ENCODE peak calls at places on chromosomes 6 and 20, in seven cellular contexts. Z, Y, B, M, J, O and F are unnamed samples. For H3K4me1 and H3K9me3, the result is how much of the 10 kb centered on the place peaks cover.

GRCh38 chr6:11780097-11780428 is 1.5 kb upstream of the ADTRP start:
- DNase-seq in Z (no peak), Y (no peak), B (no peak), M (no peak), J (no peak), O (no peak), F (no peak)

GRCh38 chr6:101537917-101538316 is 144.4 kb downstream of the GRIK2 start:
- DNase-seq in Z (no peak), Y (no peak), B (peak), M (no peak), J (no peak), O (no peak), F (no peak)

GRCh38 chr6:50699086-50699886 is 14.0 kb upstream of the TFAP2D start:
- DNase-seq in Z (no peak), Y (no peak), B (no peak), M (no peak), J (no peak), O (no peak), F (no peak)

GRCh38 chr6:44661221-44661609 is 273.7 kb downstream of the CDC5L start:
- DNase-seq in Z (no peak), Y (peak), B (peak), M (peak), J (no peak), O (no peak), F (no peak)

GRCh38 chr6:138105880-138106664 is 1.1 kb downstream of the PERP start:
- DNase-seq in Z (no peak), Y (no peak), B (peak), M (no peak), J (no peak), O (no peak), F (no peak)

GRCh38 chr6:24951831-24952299 is 16.1 kb upstream of the RIPOR2 start:
- DNase-seq in Z (no peak), Y (no peak), B (no peak), M (no peak), J (no peak), O (peak), F (no peak)

GRCh38 chr6:41258196-41258493 is 28.3 kb downstream of the TREM1 start:
- DNase-seq in Z (no peak), Y (no peak), B (no peak), M (no peak), J (no peak), O (no peak), F (no peak)

GRCh38 chr6:164453835-164454234 is 855.6 kb downstream of the C6orf118 start:
- DNase-seq in Z (no peak), Y (no peak), B (no peak), M (no peak), J (no peak), O (no peak), F (no peak)

GRCh38 chr6:44229376-44230033 is 6.1 kb downstream of the SLC29A1 start:
- DNase-seq in Z (no peak), Y (no peak), B (no peak), M (no peak), J (no peak), O (peak), F (no peak)

GRCh38 chr6:131828946-131829345 is 21.1 kb downstream of the ENPP1 start:
- DNase-seq in Z (no peak), Y (peak), B (peak), M (no peak), J (no peak), O (no peak), F (no peak)

GRCh38 chr20:7736336-7736735 is 203.9 kb downstream of the HAO1 start:
- DNase-seq in Z (no peak), Y (no peak), B (no peak), M (peak), J (no peak), O (no peak), F (no peak)

GRCh38 chr6:16759646-16760535 is 1.4 kb downstream of the ATXN1 start:
- DNase-seq in Z (peak), Y (peak), B (peak), M (peak), J (peak), O (peak), F (peak)

GRCh38 chr20:8898823-8899222 is 170.1 kb upstream of the PLCB4 start:
- DNase-seq in Z (no peak), Y (no peak), B (no peak), M (no peak), J (no peak), O (no peak), F (no peak)

GRCh38 chr20:24948939-24949679 is at the start of gene CST7:
- DNase-seq in Z (peak), Y (no peak), B (no peak), M (peak), J (peak), O (no peak), F (peak)

GRCh38 chr20:17525650-17526049 is 5.5 kb downstream of the BFSP1 start:
- DNase-seq in Z (no peak), Y (no peak), B (no peak), M (peak), J (no peak), O (no peak), F (no peak)

GRCh38 chr6:66664112-66664511 is 957.1 kb upstream of the EYS start:
- DNase-seq in Z (no peak), Y (no peak), B (no peak), M (no peak), J (no peak), O (no peak), F (no peak)

GRCh38 chr6:84546427-84546914 is 217.9 kb downstream of the TBX18 start:
- DNase-seq in Z (peak), Y (no peak), B (peak), M (peak), J (no peak), O (no peak), F (no peak)

GRCh38 chr20:34065260-34065659 is 46.8 kb downstream of the EIF2S2 start:
- DNase-seq in Z (no peak), Y (no peak), B (peak), M (peak), J (no peak), O (peak), F (peak)

GRCh38 chr6:142944126-142945066 is 580 bp downstream of the HIVEP2 start:
- DNase-seq in Z (peak), Y (peak), B (peak), M (peak), J (peak), O (peak), F (peak)

GRCh38 chr20:54086444-54087134 is 16.2 kb upstream of the BCAS1 start:
- DNase-seq in Z (no peak), Y (no peak), B (no peak), M (peak), J (no peak), O (no peak), F (no peak)

GRCh38 chr20:62953839-62954703 is 1.6 kb downstream of the SLC17A9 start:
- DNase-seq in Z (peak), Y (peak), B (peak), M (peak), J (peak), O (peak), F (no peak)

GRCh38 chr6:40362859-40363258 is 224.3 kb downstream of the LRFN2 start:
- DNase-seq in Z (no peak), Y (no peak), B (no peak), M (no peak), J (no peak), O (no peak), F (no peak)

GRCh38 chr6:42138630-42139619 is 3.5 kb downstream of the C6orf132 start:
- DNase-seq in Z (no peak), Y (no peak), B (no peak), M (peak), J (no peak), O (no peak), F (no peak)

GRCh38 chr6:37137201-37137880 is 32.6 kb upstream of the PIM1 start:
- DNase-seq in Z (no peak), Y (no peak), B (peak), M (peak), J (peak), O (no peak), F (no peak)
- H3K4me1 ChIP-seq in Z (under half), Y (under half), B (half or more), M (under half), J (under half), O (under half), F (under half)

GRCh38 chr6:130152908-130153510 is 69.7 kb downstream of the SAMD3 start:
- DNase-seq in Z (no peak), Y (no peak), B (no peak), M (no peak), J (no peak), O (no peak), F (no peak)

GRCh38 chr6:130150906-130151305 is 71.8 kb downstream of the SAMD3 start:
- DNase-seq in Z (no peak), Y (no peak), B (no peak), M (no peak), J (no peak), O (no peak), F (no peak)

GRCh38 chr6:130143709-130144108 is 79.0 kb downstream of the SAMD3 start:
- DNase-seq in Z (no peak), Y (no peak), B (peak), M (peak), J (no peak), O (peak), F (no peak)

GRCh38 chr6:130147151-130147550 is 75.6 kb downstream of the SAMD3 start:
- DNase-seq in Z (no peak), Y (no peak), B (no peak), M (no peak), J (no peak), O (no peak), F (no peak)

DNA sequence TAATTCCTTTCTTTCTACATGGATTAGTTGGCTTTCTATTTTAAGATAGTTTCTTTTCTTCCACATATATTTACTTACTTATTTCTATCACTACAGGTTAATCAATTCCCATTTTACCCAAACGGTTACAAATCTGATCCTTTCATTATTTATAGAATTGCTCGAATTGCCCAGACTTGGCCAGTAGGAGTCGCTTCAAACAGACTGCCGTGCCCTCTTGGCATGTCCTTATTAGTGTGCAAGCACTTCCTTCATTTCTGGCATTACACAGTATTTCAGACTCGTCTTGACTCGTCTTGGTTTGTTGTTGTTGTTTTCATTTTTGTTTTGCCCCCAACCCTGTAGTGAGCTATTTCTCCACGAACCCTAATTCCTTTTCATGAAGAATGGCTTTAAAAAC is 74.6 kb downstream of the SAMD3 start:
- DNase-seq in Z (no peak), Y (no peak), B (no peak), M (no peak), J (no peak), O (no peak), F (no peak)
- H3K4me3 ChIP-seq in Z (no peak), Y (no peak), B (no peak), M (no peak), J (no peak), O (no peak), F (no peak)

DNA sequence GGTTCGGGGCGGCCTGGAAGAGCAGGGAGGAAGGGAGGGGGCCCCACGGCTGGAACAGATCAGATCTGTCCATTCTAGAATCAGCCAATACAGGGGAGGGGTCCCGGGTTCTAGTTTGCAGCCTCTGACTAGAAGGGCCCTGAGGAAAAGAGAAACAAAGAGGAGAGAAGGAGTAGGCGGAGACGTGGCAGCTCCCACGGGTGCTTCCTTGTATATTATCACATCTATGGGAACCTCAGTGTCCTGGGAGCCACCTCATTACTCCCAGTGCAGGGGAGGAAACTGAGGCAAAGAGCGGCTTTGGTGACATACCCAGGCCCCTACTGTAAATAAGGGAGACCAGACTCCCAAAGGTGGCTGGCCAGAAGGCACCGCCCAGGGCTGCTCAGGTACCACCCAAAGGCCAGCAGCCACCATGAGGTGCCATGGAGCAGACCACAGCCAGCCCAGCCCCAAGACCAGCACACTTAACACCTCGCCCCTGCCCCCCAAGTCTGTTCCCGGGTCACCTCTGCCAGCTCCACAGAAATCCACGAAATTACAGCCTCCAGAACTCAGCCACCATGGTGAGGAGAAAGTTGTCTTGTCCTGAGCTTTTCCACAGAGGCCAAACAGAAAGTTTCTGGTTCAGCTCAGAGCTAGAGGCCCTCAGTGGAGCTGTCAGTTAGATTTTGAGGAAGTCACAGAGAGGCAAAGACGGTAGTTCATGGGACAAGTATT is 2.1 kb downstream of the ZC3H12D start:
- DNase-seq in Z (no peak), Y (no peak), B (no peak), M (no peak), J (no peak), O (no peak), F (no peak)
- H3K9me3 ChIP-seq in Z (under half), Y (under half), B (under half), M (under half), J (under half), O (under half), F (under half)

DNA sequence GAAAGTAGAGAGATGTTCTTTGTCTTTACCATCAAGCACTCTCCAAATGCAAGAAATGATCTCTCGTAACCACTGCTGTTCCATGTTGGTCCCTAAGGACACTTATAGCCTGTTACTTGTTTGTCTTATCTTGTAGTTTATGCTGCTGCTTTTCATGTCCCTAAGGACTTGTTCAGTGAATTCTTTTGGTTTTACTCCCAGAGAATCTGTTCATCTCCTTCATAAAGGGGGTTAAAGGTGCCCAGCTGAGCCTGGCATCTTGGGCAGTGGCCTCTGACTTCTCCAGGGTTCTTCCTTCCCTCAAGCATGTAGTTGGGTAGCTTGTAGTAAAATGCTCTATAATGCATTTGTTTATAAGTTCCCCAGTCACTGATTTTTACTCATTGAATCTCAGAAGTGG is 864 bp upstream of the PKIG start:
- DNase-seq in Z (no peak), Y (no peak), B (no peak), M (no peak), J (no peak), O (no peak), F (no peak)
- H3K4me1 ChIP-seq in Z (half or more), Y (under half), B (half or more), M (under half), J (under half), O (half or more), F (under half)